ENCODE peak calls at places on chromosomes 11 and 22, in eight cellular contexts. V, J, B, A, L, R, N and C are unnamed samples.

GRCh38 chr11:65036931-65037330 is 4.1 kb upstream of the SAC3D1 start:
- DNase-seq in N (no peak), V (no peak), R (no peak), A (no peak), J (peak; percentile 44), L (no peak), B (peak; percentile 47), C (no peak)

GRCh38 chr22:46815896-46816721 is 53.7 kb downstream of the TBC1D22A start:
- DNase-seq in V (no peak), L (peak; percentile 66), R (peak; percentile 55), N (peak; percentile 55), B (no peak), A (no peak), J (no peak), C (no peak)

GRCh38 chr22:20507253-20508066 is at the start of gene MED15:
- DNase-seq in N (peak; percentile 96), A (peak; percentile 90), B (peak; percentile 87), J (peak; percentile 92), R (peak; percentile 95), L (peak; percentile 89), V (peak; percentile 86), C (peak; percentile 90)

GRCh38 chr11:90229791-90230190 is 6.9 kb upstream of the CHORDC1 start:
- DNase-seq in J (no peak), N (no peak), V (peak; percentile 27), A (no peak), L (peak; percentile 23), R (no peak), B (no peak), C (no peak)

GRCh38 chr11:975824-976223 is 50.2 kb downstream of the AP2A2 start:
- DNase-seq in L (peak; percentile 52), B (no peak), J (no peak), R (no peak), N (peak; percentile 75), A (peak; percentile 48), V (no peak), C (no peak)

GRCh38 chr11:66864924-66865697 is 8.2 kb downstream of the LRFN4 start:
- DNase-seq in V (no peak), R (no peak), J (no peak), L (no peak), N (no peak), A (no peak), B (no peak), C (no peak)

GRCh38 chr11:134802116-134802515 is 390.1 kb upstream of the B3GAT1 start:
- DNase-seq in N (peak; percentile 98), R (no peak), J (no peak), A (peak; percentile 64), V (no peak), B (no peak), L (no peak), C (no peak)

GRCh38 chr11:65354265-65355012 is at the start of gene TIGD3:
- DNase-seq in R (peak; percentile 96), N (peak; percentile 98), V (peak; percentile 90), A (peak; percentile 99), L (peak; percentile 91), B (peak; percentile 97), J (peak; percentile 98), C (peak; percentile 96)

GRCh38 chr11:108512706-108513105 is 14.5 kb upstream of the POGLUT3 start:
- DNase-seq in V (no peak), B (no peak), J (no peak), N (no peak), R (no peak), A (no peak), L (no peak), C (no peak)

GRCh38 chr11:84383571-84383970 is 1097.4 kb upstream of the CCDC90B start:
- DNase-seq in A (no peak), N (no peak), V (no peak), J (no peak), B (no peak), L (no peak), R (no peak), C (no peak)

GRCh38 chr11:64499261-64500004 is 91.6 kb upstream of the SLC22A12 start:
- DNase-seq in L (no peak), N (no peak), R (no peak), V (no peak), A (no peak), B (no peak), J (no peak), C (no peak)